ENCODE peak calls at places on chromosomes 12 and 14, in ten cellular contexts. I, T, M, S, H, W, P, O, C and D are unnamed samples.

GRCh38 chr14:38225946-38226345 is 18.2 kb downstream of the SSTR1 start:
- DNase-seq in T (no peak), W (no peak), I (no peak), S (no peak), H (no peak), O (no peak), M (no peak), P (no peak), C (no peak), D (no peak)

GRCh38 chr14:101839661-101840060 is 78.2 kb downstream of the PPP2R5C start:
- DNase-seq in M (no peak), T (no peak), I (no peak), H (no peak), W (no peak), P (no peak), C (no peak), S (no peak), O (no peak), D (no peak)

GRCh38 chr12:24111591-24111990 is 162.1 kb upstream of the SOX5 start:
- DNase-seq in P (no peak), T (no peak), C (no peak), S (no peak), H (peak), I (no peak), M (no peak), W (no peak), O (no peak), D (no peak)

GRCh38 chr12:10285919-10286318 is 21.8 kb upstream of the KLRD1 start:
- DNase-seq in C (no peak), P (no peak), M (peak), I (no peak), S (no peak), H (no peak), T (no peak), O (no peak), W (no peak), D (no peak)

GRCh38 chr12:546920-547845 is 87.4 kb downstream of the B4GALNT3 start:
- DNase-seq in C (peak), W (peak), T (peak), I (peak), H (peak), P (peak), M (peak), O (peak), S (peak), D (peak)

GRCh38 chr12:104285740-104286537 is 17.6 kb upstream of the EID3 start:
- DNase-seq in P (no peak), S (no peak), O (no peak), T (no peak), H (peak), W (no peak), I (peak), C (no peak), M (peak), D (no peak)

GRCh38 chr12:1776139-1776975 is 44.0 kb upstream of the LRTM2 start:
- DNase-seq in T (no peak), C (no peak), H (peak), O (no peak), I (no peak), W (peak), M (no peak), P (no peak), S (no peak), D (no peak)

GRCh38 chr14:94041551-94042346 is 15.6 kb downstream of the OTUB2 start:
- DNase-seq in S (no peak), P (no peak), T (no peak), W (no peak), C (peak), O (no peak), H (peak), I (peak), M (no peak), D (no peak)

GRCh38 chr14:103526247-103526913 is 2.6 kb upstream of the TRMT61A start:
- DNase-seq in W (no peak), P (no peak), M (peak), O (no peak), T (no peak), C (no peak), S (no peak), H (no peak), I (no peak), D (no peak)

GRCh38 chr12:124737040-124737419 is 126.6 kb downstream of the SCARB1 start:
- DNase-seq in T (no peak), P (no peak), M (no peak), O (no peak), I (no peak), H (peak), W (no peak), S (no peak), C (no peak), D (no peak)

GRCh38 chr14:73785834-73786631 is 65.6 kb upstream of the PTGR2 start:
- DNase-seq in S (peak), O (peak), H (peak), C (peak), P (no peak), M (peak), W (peak), T (peak), I (peak), D (no peak)

GRCh38 chr12:65988596-65988995 is 142.0 kb downstream of the LLPH start:
- DNase-seq in W (no peak), H (no peak), S (no peak), M (no peak), P (no peak), C (no peak), I (no peak), T (no peak), O (no peak), D (no peak)

GRCh38 chr14:72619071-72619710 is 274.7 kb downstream of the DPF3 start:
- DNase-seq in P (no peak), S (no peak), O (no peak), H (no peak), W (no peak), M (no peak), T (no peak), C (no peak), I (no peak), D (peak)

DNA sequence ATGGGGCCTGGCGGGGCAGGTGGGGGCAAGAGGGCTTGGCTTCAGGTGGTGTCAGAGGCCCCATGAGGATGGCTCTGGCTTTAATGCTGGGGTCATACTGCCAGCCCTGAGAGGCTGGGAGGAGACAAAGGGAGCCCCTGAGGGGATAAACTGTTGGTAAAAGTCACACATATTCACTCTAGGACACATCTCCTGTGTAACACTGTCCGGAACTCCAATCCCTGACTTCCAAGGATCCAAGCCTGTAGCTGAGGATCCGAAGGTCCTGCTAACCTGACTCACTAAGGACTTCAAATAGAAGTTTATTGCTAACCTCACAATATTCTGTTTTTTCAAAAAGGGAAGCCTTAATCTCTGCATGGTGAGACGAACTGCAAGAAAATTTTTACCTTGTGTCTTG is 39.2 kb upstream of the GPR68 start:
- DNase-seq in W (no peak), I (no peak), H (peak), C (no peak), P (no peak), T (no peak), M (no peak), O (no peak), S (no peak), D (peak)
- TF ChIP-seq POLR2A in W (no peak), I (no peak), H (no peak), C (no peak), P (no peak), T (no peak), M (no peak), O (no peak), S (no peak), D (no peak)

DNA sequence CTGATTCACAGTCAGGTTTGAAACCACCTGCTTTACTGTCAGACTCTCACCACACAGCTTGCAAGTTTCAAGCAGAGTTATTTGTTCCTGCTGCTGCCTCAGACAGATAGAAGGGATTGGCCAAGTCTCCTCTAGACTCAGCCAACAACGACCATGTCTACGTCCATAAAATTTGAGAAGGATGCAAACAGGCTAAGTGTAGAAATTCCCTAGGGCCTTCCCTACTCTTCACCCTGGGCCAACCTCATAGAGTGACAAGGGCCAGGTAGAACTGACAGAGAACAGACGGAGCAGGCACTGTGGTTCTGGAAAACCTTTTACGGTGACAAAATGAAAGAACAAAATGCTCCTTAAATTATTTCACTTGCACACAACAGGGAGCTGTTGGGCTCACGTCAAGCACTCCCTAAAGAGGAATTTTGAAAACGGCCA is 39.5 kb downstream of the CLIP1 start:
- DNase-seq in P (no peak), T (peak), C (no peak), M (no peak), O (no peak), I (no peak), S (no peak), H (no peak), W (no peak), D (no peak)
- TF ChIP-seq POLR2A in P (no peak), T (no peak), C (no peak), M (no peak), O (no peak), I (no peak), S (no peak), H (no peak), W (no peak), D (no peak)

GRCh38 chr12:9107542-9107873 is 8.2 kb downstream of the A2M start:
- DNase-seq in C (no peak), T (no peak), W (no peak), M (no peak), I (no peak), P (no peak), O (no peak), S (no peak), H (no peak), D (no peak)
- TF ChIP-seq POLR2A in C (no peak), T (no peak), W (no peak), M (no peak), I (no peak), P (no peak), O (no peak), S (no peak), H (no peak), D (no peak)

DNA sequence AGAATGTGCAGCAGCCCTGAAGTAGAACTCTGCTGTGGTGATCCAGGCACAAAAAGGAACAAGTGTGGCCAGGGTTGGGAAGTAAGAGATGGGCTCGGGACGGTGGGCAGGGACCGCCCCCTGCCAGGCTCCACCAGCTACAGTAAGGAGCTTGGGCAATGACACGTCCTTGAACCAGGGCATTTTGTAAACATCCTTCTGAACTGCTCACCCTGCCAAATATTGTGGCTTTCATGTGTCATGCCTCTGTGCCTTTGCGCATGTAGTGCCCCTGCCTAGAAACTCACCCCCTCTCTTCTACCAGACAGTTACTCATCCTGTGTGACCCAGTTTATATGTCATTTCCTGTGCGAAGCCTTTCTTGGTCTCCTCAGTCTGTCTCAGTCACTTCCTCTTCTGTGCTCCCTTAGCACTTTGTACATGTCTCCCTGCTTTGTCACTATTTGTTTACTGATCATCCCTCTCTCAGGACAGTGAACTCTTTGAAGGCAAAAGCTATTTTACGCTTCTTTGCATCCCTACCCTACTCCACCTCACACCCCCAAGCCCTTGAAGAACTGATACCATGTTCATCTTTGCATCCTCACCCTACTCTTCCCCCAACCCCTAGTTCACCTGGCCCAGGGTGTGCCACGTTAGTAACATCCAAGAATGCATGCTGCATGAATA is 108.9 kb upstream of the PLEKHG7 start:
- DNase-seq in W (peak), S (no peak), P (peak), O (peak), I (peak), H (peak), T (no peak), C (peak), M (peak), D (peak)
- TF ChIP-seq POLR2A in W (no peak), S (no peak), P (peak), O (no peak), I (no peak), H (no peak), T (no peak), C (peak), M (peak), D (no peak)

GRCh38 chr14:75279153-75279738 is 618 bp downstream of the FOS start:
- DNase-seq in W (peak), C (no peak), H (peak), S (no peak), O (peak), I (no peak), M (peak), T (peak), P (peak), D (no peak)
- TF ChIP-seq POLR2A in W (no peak), C (no peak), H (peak), S (no peak), O (peak), I (peak), M (no peak), T (peak), P (no peak), D (no peak)

DNA sequence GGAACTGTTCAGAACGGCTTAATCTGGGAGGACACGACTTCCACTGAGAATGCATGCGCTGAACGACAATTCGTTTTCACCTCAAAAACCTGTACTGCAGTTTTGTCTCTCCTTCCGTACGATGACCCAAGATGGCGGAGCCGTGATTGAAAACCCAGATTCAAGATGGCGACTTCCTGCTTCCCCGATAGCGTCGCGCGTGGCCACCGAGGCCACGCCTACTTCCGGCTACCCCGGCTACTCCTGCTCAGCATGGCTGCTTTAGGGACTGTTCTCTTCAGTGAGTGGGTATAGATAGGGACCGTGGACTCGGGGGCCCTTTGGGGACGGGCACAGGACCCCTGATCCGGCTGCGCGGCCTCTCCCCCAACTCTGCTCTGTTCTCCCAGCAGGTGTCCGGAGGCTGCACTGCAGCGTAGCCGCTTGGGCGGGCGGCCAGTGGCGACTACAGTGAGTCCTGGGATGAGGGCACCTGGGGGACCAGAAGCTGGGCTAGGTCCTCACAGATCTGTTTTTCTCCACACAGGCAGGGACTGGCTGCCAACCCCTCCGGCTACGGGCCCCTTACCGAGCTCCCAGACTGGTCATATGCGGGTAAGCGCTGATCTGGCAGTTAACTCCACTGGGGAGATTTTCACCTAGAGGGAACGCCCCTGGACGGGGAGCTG is at the start of gene MRPL52:
- DNase-seq in S (peak), W (peak), O (peak), M (peak), I (peak), P (peak), C (peak), T (peak), H (peak), D (no peak)
- TF ChIP-seq POLR2A in S (no peak), W (peak), O (no peak), M (peak), I (no peak), P (peak), C (peak), T (no peak), H (peak), D (no peak)

GRCh38 chr12:93650626-93651025 is 26.5 kb upstream of the CRADD start:
- DNase-seq in T (no peak), H (no peak), I (no peak), C (no peak), W (peak), O (no peak), P (no peak), S (no peak), M (no peak), D (no peak)
- TF ChIP-seq POLR2A in T (no peak), H (no peak), I (no peak), C (no peak), W (no peak), O (no peak), P (no peak), S (no peak), M (no peak), D (no peak)